ENCODE peak calls at places on chromosome 1, in eight cellular contexts. E, R, V, I, A, X, K and Z are unnamed samples.

GRCh38 chr1:181112071-181112929 is 23.8 kb downstream of the IER5 start:
- DNase-seq in A (peak), I (peak), E (peak), V (no peak), K (no peak), X (no peak), R (peak), Z (peak)

GRCh38 chr1:230822092-230822581 is 46.2 kb downstream of the C1orf198 start:
- DNase-seq in V (no peak), X (no peak), K (no peak), E (no peak), I (no peak), R (peak), A (no peak), Z (no peak)

GRCh38 chr1:245599413-245600174 is 444.8 kb downstream of the KIF26B start:
- DNase-seq in X (no peak), V (no peak), K (no peak), I (peak), E (peak), R (peak), A (no peak), Z (peak)

GRCh38 chr1:86449103-86449502 is 19.6 kb upstream of the CLCA1 start:
- DNase-seq in E (no peak), A (no peak), V (no peak), I (no peak), R (no peak), K (no peak), X (no peak), Z (no peak)

GRCh38 chr1:66231162-66232077 is 302.5 kb upstream of the SGIP1 start:
- DNase-seq in I (peak), A (no peak), X (no peak), K (no peak), R (no peak), V (no peak), E (peak), Z (peak)

GRCh38 chr1:80767711-80768110 is 1033.0 kb upstream of the ADGRL2 start:
- DNase-seq in I (no peak), X (no peak), E (no peak), K (no peak), R (no peak), A (no peak), V (no peak), Z (no peak)

GRCh38 chr1:92886886-92887419 is 55.1 kb downstream of the RPL5 start:
- DNase-seq in A (no peak), K (no peak), R (no peak), X (no peak), E (no peak), V (no peak), I (no peak), Z (no peak)

GRCh38 chr1:91744973-91745648 is 140.8 kb downstream of the TGFBR3 start:
- DNase-seq in R (peak), X (no peak), A (no peak), I (peak), E (no peak), V (no peak), K (no peak), Z (no peak)

GRCh38 chr1:7640920-7641319 is 130.2 kb upstream of the VAMP3 start:
- DNase-seq in E (no peak), A (no peak), R (no peak), X (no peak), I (no peak), V (no peak), K (no peak), Z (peak)
- H3K4me3 ChIP-seq in E (no peak), A (no peak), R (no peak), X (no peak), I (no peak), V (no peak), K (no peak), Z (no peak)

DNA sequence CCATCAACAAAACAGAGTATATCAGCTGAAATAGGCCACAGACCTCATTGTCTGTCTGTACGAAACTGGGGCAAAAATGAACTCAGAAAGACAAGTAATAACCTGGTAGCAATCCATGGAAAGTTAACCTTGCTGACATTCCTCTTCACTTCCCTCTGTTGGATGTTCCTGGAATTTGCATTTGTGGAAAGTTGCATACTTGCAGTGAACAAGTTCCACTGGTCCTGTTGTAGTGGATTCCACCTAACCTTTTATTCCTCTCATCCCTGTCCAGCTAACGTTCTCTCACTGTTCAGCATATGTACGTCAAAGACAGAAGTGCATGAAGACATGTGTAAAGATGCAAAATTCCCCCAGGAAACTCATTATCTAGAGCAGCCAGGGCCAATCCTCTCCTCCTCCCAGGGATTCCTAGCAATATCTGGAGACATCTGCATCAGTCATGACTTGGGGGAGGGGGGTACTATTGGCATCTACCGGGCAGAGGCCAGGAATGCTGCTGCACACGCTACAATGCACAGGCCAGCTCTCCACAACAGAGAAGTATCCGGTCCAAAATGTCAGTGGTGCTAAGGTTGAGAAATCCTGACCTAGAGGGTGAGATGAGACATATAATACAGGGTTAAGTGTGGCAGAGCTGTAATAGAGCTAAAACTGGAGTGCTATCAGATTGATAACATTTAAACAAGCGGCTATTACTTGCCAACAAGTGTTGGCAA is 8.2 kb downstream of the LPAR3 start:
- DNase-seq in R (no peak), K (no peak), I (peak), A (no peak), E (no peak), V (no peak), X (no peak), Z (peak)
- TF ChIP-seq CTCF in R (no peak), K (no peak), I (peak), A (no peak), E (no peak), V (no peak), X (no peak), Z (peak)

GRCh38 chr1:39632491-39633417 is 6.7 kb downstream of the HEYL start:
- DNase-seq in X (no peak), K (peak), V (no peak), A (peak), I (peak), R (peak), E (peak), Z (peak)

GRCh38 chr1:39635205-39635870 is 4.1 kb downstream of the HEYL start:
- DNase-seq in K (peak), X (no peak), I (peak), A (no peak), V (no peak), E (no peak), R (peak), Z (peak)

GRCh38 chr1:39637301-39637700 is 2.1 kb downstream of the HEYL start:
- DNase-seq in X (no peak), R (no peak), A (no peak), K (no peak), I (no peak), V (no peak), E (no peak), Z (peak)

GRCh38 chr1:39633422-39633821 is 6.0 kb downstream of the HEYL start:
- DNase-seq in X (no peak), I (no peak), A (no peak), V (no peak), R (no peak), K (no peak), E (no peak), Z (peak)

GRCh38 chr1:39635871-39636210 is 3.6 kb downstream of the HEYL start:
- DNase-seq in I (no peak), K (no peak), E (no peak), V (no peak), R (no peak), X (no peak), A (no peak), Z (peak)
- H3K4me3 ChIP-seq in I (no peak), K (peak), E (no peak), V (no peak), R (peak), X (no peak), A (no peak), Z (no peak)

GRCh38 chr1:40023379-40023944 is 17.1 kb upstream of the CAP1 start:
- DNase-seq in K (no peak), X (no peak), I (no peak), V (no peak), E (no peak), R (no peak), A (no peak), Z (no peak)

GRCh38 chr1:40020447-40021085 is 20.0 kb upstream of the CAP1 start:
- DNase-seq in V (no peak), I (no peak), K (no peak), A (no peak), R (no peak), X (no peak), E (no peak), Z (no peak)

GRCh38 chr1:40014253-40014706 is 26.2 kb upstream of the CAP1 start:
- DNase-seq in E (no peak), I (no peak), V (no peak), K (no peak), X (no peak), R (no peak), A (no peak), Z (no peak)

GRCh38 chr1:40014812-40015594 is 25.5 kb upstream of the CAP1 start:
- DNase-seq in A (no peak), R (no peak), K (no peak), I (peak), E (peak), X (no peak), V (no peak), Z (peak)

GRCh38 chr1:40017951-40018575 is 22.5 kb upstream of the CAP1 start:
- DNase-seq in X (no peak), V (no peak), I (no peak), K (no peak), A (no peak), E (no peak), R (no peak), Z (no peak)
- TF ChIP-seq CTCF in X (peak), V (no peak), I (no peak), K (no peak), A (no peak), E (no peak), R (no peak), Z (no peak)

GRCh38 chr1:154571244-154571963 is 3.8 kb downstream of the CHRNB2 start:
- DNase-seq in I (no peak), V (no peak), X (no peak), A (no peak), R (no peak), K (no peak), E (no peak), Z (no peak)

GRCh38 chr1:154571964-154572288 is 4.3 kb downstream of the CHRNB2 start:
- DNase-seq in X (no peak), K (no peak), I (no peak), A (no peak), V (no peak), E (no peak), R (no peak), Z (no peak)

GRCh38 chr1:154568165-154568815 is 712 bp downstream of the CHRNB2 start:
- DNase-seq in I (no peak), E (no peak), V (no peak), K (no peak), R (no peak), X (no peak), A (no peak), Z (peak)

GRCh38 chr1:154565876-154566275 is 1.7 kb upstream of the CHRNB2 start:
- DNase-seq in V (no peak), K (no peak), E (no peak), I (no peak), X (no peak), R (no peak), A (no peak), Z (no peak)

GRCh38 chr1:154567386-154568164 is at the start of gene CHRNB2:
- DNase-seq in X (peak), R (peak), A (peak), V (peak), I (peak), E (peak), K (peak), Z (peak)
- H3K4me3 ChIP-seq in X (no peak), R (peak), A (no peak), V (peak), I (no peak), E (no peak), K (peak), Z (no peak)

DNA sequence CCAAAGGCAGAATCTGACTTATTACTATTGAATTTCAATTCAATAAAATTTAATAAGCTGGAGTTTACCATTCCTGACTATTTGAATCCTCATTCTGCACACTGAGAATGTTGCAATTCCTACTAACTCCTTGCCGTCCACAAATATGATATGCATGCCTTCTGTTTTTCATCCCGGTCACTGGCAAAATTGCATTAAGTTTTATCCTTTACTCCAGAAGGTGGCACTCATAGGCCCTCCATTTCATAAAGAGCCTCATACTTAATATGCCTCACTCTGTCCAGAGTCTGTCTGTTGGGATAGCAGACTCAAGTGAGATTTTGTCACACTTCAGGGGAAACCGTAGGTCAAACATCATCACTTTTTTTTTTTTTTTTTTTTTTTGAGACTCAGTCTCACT is 27.4 kb downstream of the F11R start:
- DNase-seq in A (no peak), R (no peak), X (peak), K (no peak), V (no peak), I (peak), E (peak), Z (no peak)
- TF ChIP-seq CTCF in A (no peak), R (peak), X (peak), K (no peak), V (no peak), I (peak), E (peak), Z (peak)

GRCh38 chr1:61183471-61184034 is 101.2 kb downstream of the NFIA start:
- DNase-seq in A (peak), E (peak), V (no peak), I (peak), R (peak), X (no peak), K (no peak), Z (peak)
- H3K4me3 ChIP-seq in A (peak), E (peak), V (no peak), I (peak), R (peak), X (no peak), K (no peak), Z (peak)

GRCh38 chr1:25068829-25069228 is 138.8 kb upstream of the RUNX3 start:
- DNase-seq in I (no peak), E (no peak), V (no peak), X (peak), R (no peak), K (no peak), A (no peak), Z (no peak)
- TF ChIP-seq CTCF in I (no peak), E (peak), V (no peak), X (peak), R (no peak), K (peak), A (no peak), Z (no peak)

GRCh38 chr1:15152318-15153183 is 996 bp upstream of the TMEM51 start:
- DNase-seq in R (peak), I (peak), A (peak), E (peak), X (no peak), K (peak), V (no peak), Z (peak)
- H3K4me3 ChIP-seq in R (peak), I (peak), A (peak), E (peak), X (no peak), K (peak), V (no peak), Z (peak)